ENCODE peak calls at places on chromosomes 13 and 19, in nine cellular contexts. M is tibial artery; B is thoracic aorta; C is cardiac muscle cell; A is CD8-positive, alpha-beta T cell; T is effector memory CD4-positive, alpha-beta T cell; G is upper lobe of right lung; Z is aorta; N is IMR-90. I is an unnamed sample.

GRCh38 chr19:55092423-55093318 is 17.0 kb downstream of the EPS8L1 start:
- DNase-seq in A (no peak), G (no peak), T (no peak), Z (no peak), N (no peak), C (no peak), M (no peak), B (no peak), I (peak)

GRCh38 chr19:38617764-38618589 is at the start of gene MAP4K1:
- DNase-seq in M (no peak), A (peak), G (peak), Z (peak), B (no peak), T (peak), C (no peak), N (no peak), I (peak)

GRCh38 chr13:60407095-60407494 is 10.1 kb downstream of the TDRD3 start:
- DNase-seq in M (no peak), T (no peak), C (no peak), A (no peak), B (no peak), Z (no peak), N (no peak), G (no peak), I (no peak)

GRCh38 chr13:110883539-110883938 is 31.3 kb downstream of the ANKRD10 start:
- DNase-seq in M (no peak), A (no peak), G (no peak), C (no peak), N (no peak), T (no peak), Z (no peak), B (no peak), I (no peak)

GRCh38 chr13:49436890-49437289 is 7.0 kb downstream of the CAB39L start:
- DNase-seq in M (peak), N (peak), C (peak), A (no peak), Z (peak), G (no peak), T (no peak), B (no peak), I (no peak)

GRCh38 chr13:105019073-105019472 is 1516.4 kb downstream of the EFNB2 start:
- DNase-seq in G (no peak), T (no peak), C (no peak), M (no peak), Z (no peak), A (no peak), B (no peak), N (no peak), I (no peak)

GRCh38 chr19:50931023-50931422 is 19.8 kb upstream of the KLK4 start:
- DNase-seq in B (no peak), T (no peak), A (no peak), G (no peak), N (no peak), Z (no peak), C (no peak), M (no peak), I (no peak)

GRCh38 chr13:63944896-63945295 is 2529.2 kb upstream of the PCDH20 start:
- DNase-seq in N (no peak), G (no peak), Z (no peak), A (no peak), B (no peak), M (no peak), T (no peak), C (peak), I (no peak)

GRCh38 chr19:36420961-36421748 is 2.7 kb upstream of the ZFP82 start:
- DNase-seq in M (peak), G (no peak), A (no peak), T (no peak), C (peak), Z (peak), N (peak), B (no peak), I (peak)

GRCh38 chr13:51221108-51221507 is 1.1 kb upstream of the FAM124A start:
- DNase-seq in M (no peak), C (no peak), N (no peak), B (no peak), T (no peak), G (no peak), Z (no peak), A (no peak), I (no peak)

GRCh38 chr19:29501816-29502580 is 23.8 kb upstream of the VSTM2B start:
- DNase-seq in M (no peak), B (no peak), N (no peak), T (no peak), A (no peak), Z (peak), C (no peak), G (peak), I (no peak)

GRCh38 chr19:29843180-29844051 is 31.6 kb downstream of the CCNE1 start:
- DNase-seq in B (no peak), T (no peak), C (peak), M (peak), A (peak), N (no peak), Z (peak), G (peak), I (peak)

GRCh38 chr13:73714522-73714921 is 419.7 kb downstream of the KLF12 start:
- DNase-seq in B (no peak), Z (no peak), M (no peak), N (no peak), C (no peak), T (no peak), G (no peak), A (no peak), I (no peak)

GRCh38 chr13:36453518-36453917 is 21.2 kb downstream of the CCNA1 start:
- DNase-seq in M (no peak), G (no peak), T (no peak), Z (no peak), A (no peak), B (no peak), C (peak), N (peak), I (no peak)

GRCh38 chr19:1139126-1139525 is 34.9 kb downstream of the SBNO2 start:
- DNase-seq in N (no peak), C (no peak), A (no peak), Z (no peak), M (no peak), B (no peak), T (no peak), G (no peak), I (no peak)

GRCh38 chr19:907183-907853 is 5.7 kb downstream of the R3HDM4 start:
- DNase-seq in A (peak), Z (no peak), G (no peak), N (no peak), B (no peak), M (no peak), T (no peak), C (no peak), I (no peak)

GRCh38 chr13:96780105-96780504 is 214.2 kb downstream of the OXGR1 start:
- DNase-seq in C (no peak), A (no peak), G (no peak), N (no peak), M (no peak), B (no peak), T (no peak), Z (no peak), I (no peak)

GRCh38 chr19:47649588-47649987 is 40.7 kb downstream of the BICRA start:
- DNase-seq in M (no peak), Z (no peak), A (no peak), C (no peak), B (no peak), N (no peak), G (no peak), T (no peak), I (no peak)

GRCh38 chr19:4543444-4543843 is 3.6 kb upstream of the LRG1 start:
- DNase-seq in Z (no peak), N (no peak), C (no peak), G (no peak), T (no peak), M (no peak), B (no peak), A (no peak), I (no peak)

GRCh38 chr19:4660181-4660791 is 9.9 kb downstream of the MYDGF start:
- DNase-seq in B (no peak), T (no peak), Z (no peak), N (no peak), A (no peak), C (peak), G (no peak), M (no peak), I (peak)

GRCh38 chr19:45446944-45447343 is 20.9 kb upstream of the FOSB start:
- DNase-seq in N (no peak), C (no peak), M (no peak), A (no peak), G (no peak), T (no peak), B (no peak), Z (no peak), I (no peak)

GRCh38 chr13:106602178-106602577 is 34.2 kb upstream of the ARGLU1 start:
- DNase-seq in T (no peak), Z (no peak), G (no peak), C (no peak), B (no peak), A (no peak), M (no peak), N (no peak), I (no peak)

DNA sequence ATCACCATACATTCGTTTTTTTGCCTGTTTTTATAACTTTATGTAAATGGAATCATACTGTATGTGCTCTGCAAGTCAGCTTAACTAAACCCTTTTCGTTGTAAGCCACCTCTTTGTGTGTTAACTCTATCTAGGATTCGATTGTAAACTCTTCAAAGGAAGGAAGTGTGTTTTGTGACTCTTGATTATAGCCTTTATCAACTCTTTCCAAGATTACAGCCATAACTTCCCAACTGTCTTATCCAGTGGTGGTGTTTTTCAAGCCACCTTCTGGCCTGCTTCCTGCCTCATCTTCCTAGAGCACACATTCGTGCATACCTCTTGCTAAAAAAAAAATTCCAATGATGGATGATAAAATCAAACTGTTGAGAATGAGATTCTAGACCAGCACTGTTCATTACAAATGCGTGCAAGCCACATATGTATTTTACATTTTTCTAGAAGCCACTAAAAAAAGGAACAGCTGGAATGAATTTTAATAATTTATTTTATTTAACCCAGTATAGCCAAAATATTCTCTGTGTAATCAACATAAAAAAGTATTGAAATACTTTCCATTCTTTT is 12.0 kb upstream of the FBXL3 start:
- DNase-seq in T (no peak), C (no peak), B (no peak), M (no peak), Z (no peak), N (no peak), A (no peak), G (no peak), I (no peak)
- H3K27ac ChIP-seq in T (no peak), C (no peak), B (no peak), M (no peak), Z (no peak), N (no peak), A (no peak), G (no peak), I (no peak)

DNA sequence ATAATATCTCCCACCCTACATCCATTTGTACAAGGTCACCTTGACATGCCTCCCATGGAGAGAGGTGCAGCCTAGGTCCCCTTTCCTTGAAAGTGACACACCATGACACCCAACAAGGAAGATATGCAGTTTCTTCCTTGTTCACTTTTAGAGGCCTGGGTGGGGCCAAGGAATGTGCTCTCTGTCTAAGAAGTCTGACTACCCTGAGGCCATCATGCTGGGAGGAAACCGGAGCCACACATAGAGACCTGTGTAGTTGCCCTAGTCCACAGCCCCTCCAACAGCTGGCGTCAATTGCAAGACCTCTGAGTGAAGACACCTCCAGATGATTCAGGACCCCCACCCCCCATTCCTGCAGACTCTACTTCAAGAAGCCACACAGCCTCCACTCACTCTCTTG is 11.0 kb downstream of the SYDE1 start:
- DNase-seq in A (no peak), B (no peak), G (no peak), M (peak), N (no peak), T (no peak), Z (no peak), C (no peak), I (no peak)
- H3K27ac ChIP-seq in A (no peak), B (no peak), G (no peak), M (no peak), N (no peak), T (no peak), Z (no peak), C (no peak), I (no peak)

GRCh38 chr19:42253245-42254082 is 1.5 kb downstream of the ERF start:
- DNase-seq in B (no peak), G (peak), Z (peak), C (peak), A (peak), N (peak), M (peak), T (peak), I (peak)

GRCh38 chr19:42254083-42254849 is 662 bp downstream of the ERF start:
- DNase-seq in Z (peak), C (peak), N (peak), A (peak), M (peak), B (no peak), T (peak), G (peak), I (peak)

GRCh38 chr19:42252365-42253244 is 2.3 kb downstream of the ERF start:
- DNase-seq in Z (no peak), T (no peak), M (peak), B (no peak), G (peak), C (peak), A (no peak), N (peak), I (peak)

GRCh38 chr19:42254850-42255765 is at the start of gene ERF:
- DNase-seq in G (peak), A (peak), B (peak), M (peak), T (peak), Z (peak), C (peak), N (peak), I (peak)

GRCh38 chr19:42255766-42256750 is 1.1 kb upstream of the ERF start:
- DNase-seq in M (peak), G (peak), T (no peak), B (no peak), A (no peak), C (peak), N (peak), Z (peak), I (peak)
- H3K27ac ChIP-seq in M (peak), G (peak), T (peak), B (peak), A (peak), C (peak), N (peak), Z (peak), I (peak)

GRCh38 chr13:112725346-112726017 is 35.6 kb downstream of the ATP11A start:
- DNase-seq in N (peak), Z (no peak), G (peak), T (no peak), M (no peak), B (no peak), C (no peak), A (no peak), I (no peak)

GRCh38 chr13:112724788-112725345 is 35.0 kb downstream of the ATP11A start:
- DNase-seq in A (no peak), C (no peak), Z (no peak), T (no peak), G (peak), M (no peak), N (no peak), B (no peak), I (peak)

GRCh38 chr13:112722433-112723250 is 32.8 kb downstream of the ATP11A start:
- DNase-seq in G (peak), Z (no peak), A (no peak), C (peak), B (no peak), T (no peak), N (peak), M (no peak), I (peak)

GRCh38 chr13:112721198-112722104 is 31.6 kb downstream of the ATP11A start:
- DNase-seq in T (no peak), A (no peak), Z (no peak), B (no peak), M (no peak), C (no peak), N (no peak), G (peak), I (no peak)

DNA sequence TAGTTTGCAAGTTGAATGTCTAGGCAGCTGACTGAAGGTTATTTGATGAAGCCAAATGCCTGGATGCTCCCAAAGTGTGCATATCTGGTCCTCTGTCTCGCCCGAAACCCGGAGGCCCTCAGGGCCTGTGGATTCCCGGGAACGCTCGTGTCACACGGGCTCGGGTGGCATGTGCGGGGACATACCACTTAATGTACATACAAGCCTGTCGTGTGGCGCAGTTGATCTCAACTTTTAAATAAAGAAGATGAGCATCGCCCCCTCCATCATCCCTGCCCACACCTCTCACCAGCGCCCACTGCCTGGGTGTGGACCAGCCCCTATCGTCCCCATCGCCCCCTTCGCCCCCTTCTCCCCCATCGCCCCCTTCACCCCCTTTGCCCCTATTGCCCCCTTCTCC is 33.9 kb downstream of the ATP11A start:
- DNase-seq in B (no peak), C (no peak), N (no peak), A (no peak), M (no peak), Z (no peak), T (no peak), G (peak), I (peak)
- H3K27ac ChIP-seq in B (no peak), C (peak), N (no peak), A (no peak), M (no peak), Z (no peak), T (no peak), G (peak), I (peak)

DNA sequence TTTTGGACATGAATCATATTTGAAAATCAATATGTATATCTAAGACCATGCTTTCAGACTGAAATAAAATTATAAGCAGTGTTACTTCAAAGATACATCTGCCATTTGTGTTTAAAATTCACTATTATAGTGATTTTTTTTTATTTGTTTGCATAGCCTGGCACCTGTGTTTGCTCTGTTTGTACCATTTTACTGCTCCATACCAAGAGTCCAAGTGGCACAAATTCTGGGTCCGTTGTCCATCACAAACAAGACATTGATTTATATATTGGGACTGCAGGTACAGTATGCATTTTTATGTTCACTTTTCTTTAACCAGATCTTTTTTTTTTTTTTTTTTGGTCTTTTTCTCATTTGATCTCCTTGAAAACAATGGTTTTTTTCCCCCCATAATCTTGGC is 6.7 kb upstream of the GPR183 start:
- DNase-seq in T (no peak), C (no peak), G (no peak), Z (no peak), N (no peak), A (no peak), B (no peak), M (no peak), I (no peak)
- H3K27ac ChIP-seq in T (peak), C (no peak), G (no peak), Z (no peak), N (no peak), A (peak), B (no peak), M (no peak), I (no peak)

GRCh38 chr19:43626838-43627237 is 7.4 kb upstream of the ZNF428 start:
- DNase-seq in T (no peak), G (no peak), M (no peak), N (no peak), Z (no peak), B (no peak), A (no peak), C (no peak), I (no peak)
- H3K27ac ChIP-seq in T (no peak), G (no peak), M (no peak), N (no peak), Z (no peak), B (no peak), A (no peak), C (no peak), I (no peak)

DNA sequence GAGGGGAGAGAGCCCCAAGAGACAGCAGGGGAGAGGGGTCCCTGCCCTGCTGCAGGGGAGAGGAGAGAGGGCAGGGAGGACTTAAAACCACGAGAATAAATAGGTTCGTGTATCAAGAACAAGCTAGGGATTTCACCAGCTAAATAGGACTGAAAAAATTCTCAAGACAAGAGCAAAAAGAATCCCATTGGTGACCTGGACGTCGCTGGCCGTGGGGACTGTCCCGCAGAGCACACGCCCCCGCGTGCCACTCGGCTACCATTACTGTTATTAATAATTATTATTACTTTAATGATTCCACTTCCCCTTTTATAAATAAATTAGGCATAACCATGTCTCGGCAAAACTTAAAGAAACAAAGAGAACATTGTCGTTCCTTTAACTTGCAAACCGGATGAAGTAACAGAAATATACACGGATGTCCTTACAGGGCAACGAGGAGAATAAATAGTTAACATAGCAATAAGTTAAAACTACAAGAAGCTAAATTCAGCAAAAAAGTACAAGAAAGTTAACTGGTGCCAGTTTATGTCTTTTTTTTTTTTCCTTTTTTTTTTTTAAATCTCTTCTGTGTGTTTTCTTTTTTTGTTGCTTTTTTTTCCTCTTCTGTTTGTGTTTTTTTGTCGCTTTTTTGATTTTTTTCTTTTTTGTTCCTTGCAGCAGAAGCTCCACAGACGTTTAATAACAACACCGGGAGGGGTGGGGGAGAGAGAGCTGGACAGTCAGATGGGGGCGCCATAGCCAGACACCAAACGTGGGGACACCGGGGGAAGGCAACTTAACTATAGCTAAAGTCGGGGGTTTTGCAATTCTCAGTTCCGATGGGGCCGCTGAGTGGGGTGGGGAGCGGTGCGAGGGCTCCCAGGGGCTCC is 16.7 kb downstream of the PRKCSH start:
- DNase-seq in G (no peak), C (no peak), N (no peak), T (no peak), B (no peak), Z (no peak), M (no peak), A (no peak), I (no peak)
- H3K27ac ChIP-seq in G (no peak), C (no peak), N (no peak), T (no peak), B (no peak), Z (no peak), M (no peak), A (no peak), I (no peak)

I was measured in heart left ventricle.